ENCODE peak calls at places on chromosome 4, in five cellular contexts. U is CD8-positive, alpha-beta memory T cell; A is WERI-Rb-1; T is NB4; E is activated T-cell treated with anti-CD3 and anti-CD28 coated beads for 1 hour. F is an unnamed sample.

GRCh38 chr4:26786916-26787315 is 73.7 kb upstream of the STIM2 start:
- DNase-seq in U (no peak), A (no peak), T (peak; percentile 87), E (no peak), F (no peak)

GRCh38 chr4:186930024-186930423 is 206.4 kb upstream of the FAT1 start:
- DNase-seq in U (no peak), A (no peak), T (no peak), E (no peak), F (no peak)

GRCh38 chr4:163161536-163162205 is 5.0 kb downstream of the NAF1 start:
- DNase-seq in U (no peak), A (no peak), T (no peak), E (no peak), F (no peak)

GRCh38 chr4:46081674-46082073 is 42.2 kb downstream of the GABRG1 start:
- DNase-seq in U (no peak), A (no peak), T (no peak), E (no peak), F (no peak)

GRCh38 chr4:8645753-8646124 is 53.2 kb downstream of the CPZ start:
- DNase-seq in U (no peak), A (no peak), T (no peak), E (no peak), F (no peak)

GRCh38 chr4:77505958-77506319 is 99.7 kb upstream of the CXCL13 start:
- DNase-seq in U (no peak), A (no peak), T (no peak), E (no peak), F (no peak)

GRCh38 chr4:78780093-78780492 is 3.9 kb downstream of the BMP2K start:
- DNase-seq in U (no peak), A (no peak), T (no peak), E (no peak), F (no peak)

GRCh38 chr4:1305781-1306455 is 16.2 kb downstream of the MAEA start:
- DNase-seq in U (peak; percentile 44), A (no peak), T (no peak), E (no peak), F (no peak)

GRCh38 chr4:1715002-1715761 is 3.1 kb upstream of the SLBP start:
- DNase-seq in U (no peak), A (no peak), T (peak; percentile 79), E (no peak), F (no peak)

GRCh38 chr4:71663780-71664179 is 120.1 kb downstream of the GC start:
- DNase-seq in U (no peak), A (no peak), T (no peak), E (no peak), F (no peak)

GRCh38 chr4:53592686-53593641 is 1.7 kb upstream of the LNX1 start:
- DNase-seq in U (no peak), A (no peak), T (peak; percentile 25), E (no peak), F (no peak)

GRCh38 chr4:23938796-23939195 is 48.9 kb upstream of the PPARGC1A start:
- DNase-seq in U (no peak), A (no peak), T (no peak), E (no peak), F (no peak)

GRCh38 chr4:88008133-88008621 is 742 bp downstream of the PKD2 start:
- DNase-seq in U (no peak), A (peak; percentile 47), T (peak; percentile 57), E (no peak), F (no peak)

GRCh38 chr4:140137654-140138053 is 16.3 kb downstream of the MAML3 start:
- DNase-seq in U (no peak), A (no peak), T (no peak), E (no peak), F (no peak)

GRCh38 chr4:47733506-47733905 is 104.4 kb downstream of the CORIN start:
- DNase-seq in U (no peak), A (no peak), T (no peak), E (no peak), F (no peak)

GRCh38 chr4:75976177-75976576 is 14.6 kb downstream of the SDAD1 start:
- DNase-seq in U (no peak), A (no peak), T (no peak), E (no peak), F (no peak)

GRCh38 chr4:72314869-72315268 is 254.2 kb downstream of the ADAMTS3 start:
- DNase-seq in U (no peak), A (no peak), T (no peak), E (no peak), F (peak; percentile 91)

GRCh38 chr4:52248836-52249235 is 197.7 kb downstream of the SPATA18 start:
- DNase-seq in U (no peak), A (no peak), T (peak; percentile 6), E (no peak), F (no peak)

GRCh38 chr4:85951-86350 is 32.8 kb downstream of the ZNF595 start:
- DNase-seq in U (no peak), A (no peak), T (no peak), E (no peak), F (no peak)

GRCh38 chr4:108484187-108484586 is 136.2 kb upstream of the RPL34 start:
- DNase-seq in U (no peak), A (no peak), T (no peak), E (no peak), F (no peak)

GRCh38 chr4:150140774-150141400 is 62.6 kb downstream of the DCLK2 start:
- DNase-seq in U (no peak), A (no peak), T (no peak), E (no peak), F (peak; percentile 61)